ENCODE peak calls at places on chromosomes 1 and 21, in seven cellular contexts. W is amniotic epithelial cell; R is MCF 10A; T is stimulated activated CD4-positive, alpha-beta T cell treated with anti-CD3 and anti-CD28 coated beads, TNF-alpha, amount 100 ng/mL, for 1 hour; X is T47D; P is NCI-H1436; Y is NCI-H1105 treated with DMSO at 0.1 percent for 48 hours. M is an unnamed sample.

GRCh38 chr1:6645022-6645421 is 20.4 kb downstream of the THAP3 start:
- DNase-seq in W (no peak), P (no peak), Y (no peak), T (no peak), X (no peak), R (no peak), M (no peak)

GRCh38 chr21:27320868-27321267 is 354.0 kb upstream of the ADAMTS5 start:
- DNase-seq in R (no peak), X (no peak), W (no peak), P (no peak), Y (no peak), T (no peak), M (no peak)

GRCh38 chr1:59332983-59333382 is 36.1 kb downstream of the FGGY start:
- DNase-seq in T (no peak), R (peak; percentile 46), W (peak; percentile 91), X (no peak), Y (no peak), P (no peak), M (no peak)

GRCh38 chr1:59601032-59601431 is 213.7 kb upstream of the HOOK1 start:
- DNase-seq in R (no peak), W (peak; percentile 83), X (no peak), P (no peak), Y (no peak), T (no peak), M (peak; percentile 37)

GRCh38 chr1:25811384-25812082 is 8.2 kb upstream of the MTFR1L start:
- DNase-seq in R (no peak), W (no peak), P (no peak), X (no peak), Y (no peak), T (no peak), M (no peak)

GRCh38 chr1:1418464-1419362 is 2.4 kb downstream of the ANKRD65 start:
- DNase-seq in X (no peak), P (no peak), W (no peak), R (no peak), T (no peak), Y (no peak), M (no peak)

GRCh38 chr1:53495608-53496345 is 36.6 kb downstream of the DMRTB1 start:
- DNase-seq in X (no peak), T (no peak), P (no peak), R (no peak), W (peak; percentile 22), Y (no peak), M (no peak)

GRCh38 chr21:26388731-26389231 is 184.3 kb downstream of the CYYR1 start:
- DNase-seq in X (no peak), W (peak; percentile 16), T (no peak), P (no peak), R (peak; percentile 47), Y (no peak), M (no peak)

GRCh38 chr1:192724670-192725069 is 84.2 kb upstream of the RGS2 start:
- DNase-seq in X (no peak), P (no peak), Y (no peak), T (no peak), W (no peak), R (peak; percentile 37), M (no peak)

GRCh38 chr1:101484896-101485412 is 248.1 kb downstream of the S1PR1 start:
- DNase-seq in Y (no peak), X (no peak), P (no peak), W (no peak), T (no peak), R (no peak), M (no peak)

GRCh38 chr1:12511516-12512468 is 106.2 kb downstream of the DHRS3 start:
- DNase-seq in P (no peak), R (no peak), Y (no peak), T (no peak), W (peak; percentile 69), X (no peak), M (no peak)

GRCh38 chr1:17287377-17287776 is 20.6 kb upstream of the PADI4 start:
- DNase-seq in P (no peak), Y (no peak), R (peak; percentile 96), W (peak; percentile 84), T (no peak), X (no peak), M (no peak)

GRCh38 chr1:81679972-81680371 is 120.8 kb upstream of the ADGRL2 start:
- DNase-seq in R (peak; percentile 31), Y (no peak), P (peak; percentile 33), W (peak; percentile 83), T (no peak), X (no peak), M (no peak)

GRCh38 chr1:31559715-31560114 is 16.6 kb upstream of the TINAGL1 start:
- DNase-seq in T (no peak), P (no peak), W (no peak), R (no peak), X (no peak), Y (no peak), M (no peak)

GRCh38 chr1:64471724-64472276 is 1.9 kb downstream of the CACHD1 start:
- DNase-seq in X (no peak), R (peak; percentile 14), Y (no peak), T (no peak), P (no peak), W (no peak), M (no peak)

GRCh38 chr1:60621524-60621923 is 460.8 kb upstream of the NFIA start:
- DNase-seq in R (no peak), P (peak; percentile 93), W (no peak), X (no peak), T (no peak), Y (peak; percentile 100), M (no peak)

GRCh38 chr1:30407030-30407861 is 316.1 kb downstream of the MATN1 start:
- DNase-seq in Y (no peak), W (no peak), T (no peak), R (no peak), X (no peak), P (no peak), M (no peak)

GRCh38 chr1:30312226-30312625 is 411.2 kb downstream of the MATN1 start:
- DNase-seq in W (no peak), X (no peak), Y (no peak), T (no peak), P (no peak), R (no peak), M (no peak)

GRCh38 chr1:27886744-27887143 is 14.4 kb downstream of the THEMIS2 start:
- DNase-seq in Y (no peak), P (no peak), W (peak; percentile 53), T (no peak), R (no peak), X (no peak), M (no peak)

GRCh38 chr1:43367026-43367903 is 546 bp downstream of the ELOVL1 start:
- DNase-seq in Y (peak; percentile 32), R (peak; percentile 79), P (no peak), X (peak; percentile 21), W (peak; percentile 30), T (no peak), M (peak; percentile 25)

GRCh38 chr1:66439028-66439427 is 94.9 kb upstream of the SGIP1 start:
- DNase-seq in X (no peak), T (no peak), R (no peak), P (no peak), W (peak; percentile 45), Y (no peak), M (no peak)

GRCh38 chr1:107255469-107255868 is 114.6 kb downstream of the NTNG1 start:
- DNase-seq in P (no peak), W (no peak), Y (no peak), R (no peak), X (no peak), T (no peak), M (no peak)

GRCh38 chr21:46057111-46057709 is 40.7 kb upstream of the COL6A2 start:
- DNase-seq in R (no peak), T (no peak), Y (no peak), P (no peak), X (no peak), W (no peak), M (no peak)

GRCh38 chr1:58816747-58817221 is 32.9 kb upstream of the JUN start:
- DNase-seq in W (no peak), X (no peak), P (no peak), R (no peak), Y (peak; percentile 38), T (no peak), M (no peak)

GRCh38 chr1:115067460-115067859 is 21.8 kb downstream of the TSPAN2 start:
- DNase-seq in Y (no peak), R (peak; percentile 42), P (no peak), W (no peak), X (no peak), T (no peak), M (no peak)